ENCODE peak calls at places on chromosomes 3 and 15, in four cellular contexts. One of them, this sample, is unnamed.
A peak's percentile ranks its signal among the peaks of the same experiment; 100 is the strongest.

GRCh38 chr3:15007681-15008141 is 57.4 kb downstream of the MRPS25 start:
- DNase-seq in IMR-90: peak; percentile 97
- DNase-seq in H9: no peak
- DNase-seq in H1: no peak
- DNase-seq in this sample: no peak

GRCh38 chr3:121295966-121296365 is 249.8 kb downstream of the POLQ start:
- DNase-seq in IMR-90: no peak
- DNase-seq in H9: no peak
- DNase-seq in H1: no peak
- DNase-seq in this sample: no peak

GRCh38 chr3:162041622-162042021 is 545.0 kb downstream of the OTOL1 start:
- DNase-seq in H1: no peak
- DNase-seq in H9: peak; percentile 55
- DNase-seq in IMR-90: no peak
- DNase-seq in this sample: peak; percentile 87

GRCh38 chr15:57677206-57677605 is 29.3 kb upstream of the POLR2M start:
- DNase-seq in IMR-90: no peak
- DNase-seq in H1: no peak
- DNase-seq in H9: no peak
- DNase-seq in this sample: no peak

GRCh38 chr3:16810593-16811367 is 74.0 kb upstream of the PLCL2 start:
- DNase-seq in H9: no peak
- DNase-seq in IMR-90: no peak
- DNase-seq in H1: no peak
- DNase-seq in this sample: peak; percentile 14

GRCh38 chr3:33372218-33373081 is 67.8 kb downstream of the UBP1 start:
- DNase-seq in H9: no peak
- DNase-seq in H1: peak; percentile 55
- DNase-seq in IMR-90: peak; percentile 73
- DNase-seq in this sample: peak; percentile 63

GRCh38 chr15:82414536-82415191 is 15.0 kb upstream of the GOLGA6L9 start:
- DNase-seq in H9: no peak
- DNase-seq in H1: no peak
- DNase-seq in IMR-90: peak; percentile 48
- DNase-seq in this sample: no peak

GRCh38 chr15:68210821-68211655 is 5.9 kb upstream of the CALML4 start:
- DNase-seq in H9: peak; percentile 83
- DNase-seq in H1: peak; percentile 96
- DNase-seq in IMR-90: peak; percentile 42
- DNase-seq in this sample: peak; percentile 74

GRCh38 chr3:16350041-16350952 is 85.3 kb downstream of the OXNAD1 start:
- DNase-seq in IMR-90: peak; percentile 88
- DNase-seq in H9: no peak
- DNase-seq in H1: no peak
- DNase-seq in this sample: no peak

GRCh38 chr3:123110953-123111615 is 44.3 kb downstream of the PDIA5 start:
- DNase-seq in H1: no peak
- DNase-seq in IMR-90: no peak
- DNase-seq in H9: no peak
- DNase-seq in this sample: no peak

GRCh38 chr3:105906834-105907233 is 38.0 kb upstream of the CBLB start:
- DNase-seq in IMR-90: peak; percentile 86
- DNase-seq in H1: no peak
- DNase-seq in H9: no peak
- DNase-seq in this sample: no peak

GRCh38 chr15:89333011-89333860 is 1.4 kb downstream of the POLG start:
- DNase-seq in H1: no peak
- DNase-seq in IMR-90: no peak
- DNase-seq in H9: no peak
- DNase-seq in this sample: no peak

GRCh38 chr15:31001702-31002101 is 10.3 kb upstream of the MTMR10 start:
- DNase-seq in H1: no peak
- DNase-seq in IMR-90: no peak
- DNase-seq in H9: no peak
- DNase-seq in this sample: no peak
- H2BK120ac ChIP-seq in H1: no peak overlapping the region
- H2BK120ac ChIP-seq in IMR-90: no peak overlapping the region
- H2BK120ac ChIP-seq in H9: no peak overlapping the region
- H2BK120ac ChIP-seq in this sample: no peak overlapping the region

GRCh38 chr3:28982906-28983305 is 298.0 kb upstream of the RBMS3 start:
- DNase-seq in IMR-90: no peak
- DNase-seq in H9: no peak
- DNase-seq in H1: no peak
- DNase-seq in this sample: no peak

GRCh38 chr3:28980131-28980530 is 300.7 kb upstream of the RBMS3 start:
- DNase-seq in H1: no peak
- DNase-seq in H9: no peak
- DNase-seq in IMR-90: peak; percentile 2
- DNase-seq in this sample: no peak

GRCh38 chr3:28980631-28981030 is 300.2 kb upstream of the RBMS3 start:
- DNase-seq in H9: no peak
- DNase-seq in IMR-90: no peak
- DNase-seq in H1: no peak
- DNase-seq in this sample: no peak

GRCh38 chr3:28973621-28974020 is 307.2 kb upstream of the RBMS3 start:
- DNase-seq in IMR-90: no peak
- DNase-seq in H1: no peak
- DNase-seq in H9: no peak
- DNase-seq in this sample: no peak

DNA sequence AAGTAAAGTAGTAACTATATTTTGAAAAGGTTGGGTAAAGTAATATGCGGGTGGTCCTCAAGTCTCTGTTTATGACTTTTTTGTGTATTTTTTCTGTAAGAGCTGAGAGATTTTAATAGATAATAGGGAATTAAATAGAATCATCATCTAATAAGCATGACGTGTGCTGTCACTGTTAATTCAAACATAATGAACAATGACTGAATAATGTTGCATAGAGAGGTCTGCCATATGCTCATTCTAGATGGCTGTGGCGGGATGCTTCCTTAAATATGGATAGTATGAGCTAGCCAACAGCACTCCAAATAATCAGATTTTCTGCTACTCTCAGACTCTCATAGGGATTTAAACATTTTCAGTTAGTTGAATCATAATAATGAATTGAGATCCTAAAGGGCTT is 302.8 kb upstream of the RBMS3 start:
- DNase-seq in IMR-90: no peak
- DNase-seq in H1: no peak
- DNase-seq in H9: no peak
- DNase-seq in this sample: no peak
- H3K56ac ChIP-seq in IMR-90: no peak overlapping the region
- H3K56ac ChIP-seq in H1: no peak overlapping the region
- H3K56ac ChIP-seq in H9: no peak overlapping the region
- H3K56ac ChIP-seq in this sample: no peak overlapping the region

GRCh38 chr3:112675349-112675748 is 34.4 kb upstream of the CCDC80 start:
- DNase-seq in H9: no peak
- DNase-seq in H1: no peak
- DNase-seq in IMR-90: no peak
- DNase-seq in this sample: no peak
- H2BK120ac ChIP-seq in H9: no peak overlapping the region
- H2BK120ac ChIP-seq in H1: no peak overlapping the region
- H2BK120ac ChIP-seq in IMR-90: peak overlapping the region; percentile 92
- H2BK120ac ChIP-seq in this sample: no peak overlapping the region

DNA sequence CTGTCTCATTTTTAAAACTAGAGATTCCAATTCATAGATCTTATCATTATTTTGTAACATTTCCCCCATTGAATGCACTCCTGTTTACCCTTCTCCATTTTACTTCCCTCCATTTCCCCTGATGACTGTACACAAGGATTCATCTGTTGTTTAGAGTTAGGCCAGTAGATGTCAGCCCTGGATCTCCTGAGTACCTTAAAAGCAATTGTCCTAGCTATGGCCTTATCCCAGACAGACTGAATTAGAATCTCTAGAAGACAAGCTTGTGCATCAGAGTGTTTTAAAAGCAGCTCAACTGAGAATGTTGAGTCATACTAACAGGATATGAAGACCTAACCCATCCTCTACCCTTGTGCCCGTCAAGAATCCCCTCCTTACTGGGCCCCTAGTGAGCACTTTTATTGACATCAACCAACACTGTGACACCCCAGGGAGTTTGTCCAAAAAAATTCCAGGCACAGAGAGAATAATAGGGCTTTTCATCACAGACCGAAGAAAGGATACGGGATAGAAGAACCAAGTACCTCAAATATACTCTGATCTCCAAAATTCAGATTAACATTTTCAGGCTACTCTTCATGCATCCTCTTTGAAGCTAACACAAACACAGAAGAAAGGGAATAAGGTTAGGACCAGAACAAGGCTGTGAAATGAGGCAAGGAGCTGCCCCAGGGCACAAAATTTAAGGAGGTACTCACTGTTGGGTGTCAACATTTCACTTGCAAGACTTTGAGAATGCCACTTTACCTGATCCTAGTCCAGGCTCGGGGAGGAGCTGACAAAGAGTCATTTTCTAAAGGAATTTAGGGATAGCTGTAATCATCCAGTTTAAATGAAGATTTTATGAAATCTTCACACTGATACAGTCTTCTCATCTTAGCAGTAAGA is 17.1 kb downstream of the ZBED2 start:
- DNase-seq in H1: no peak
- DNase-seq in IMR-90: peak; percentile 93
- DNase-seq in H9: no peak
- DNase-seq in this sample: peak; percentile 77
- H3K56ac ChIP-seq in H1: no peak overlapping the region
- H3K56ac ChIP-seq in IMR-90: no peak overlapping the region
- H3K56ac ChIP-seq in H9: no peak overlapping the region
- H3K56ac ChIP-seq in this sample: no peak overlapping the region

GRCh38 chr15:77543159-77543882 is 89.4 kb downstream of the LINGO1 start:
- DNase-seq in H9: peak; percentile 91
- DNase-seq in IMR-90: peak; percentile 78
- DNase-seq in H1: peak; percentile 93
- DNase-seq in this sample: peak; percentile 91
- H2BK120ac ChIP-seq in H9: no peak overlapping the region
- H2BK120ac ChIP-seq in IMR-90: peak overlapping the region; percentile 63
- H2BK120ac ChIP-seq in H1: no peak overlapping the region
- H2BK120ac ChIP-seq in this sample: no peak overlapping the region

GRCh38 chr3:148460686-148461085 is 237.0 kb upstream of the AGTR1 start:
- DNase-seq in H9: no peak
- DNase-seq in IMR-90: no peak
- DNase-seq in H1: no peak
- DNase-seq in this sample: no peak
- H3K56ac ChIP-seq in H9: no peak overlapping the region
- H3K56ac ChIP-seq in IMR-90: no peak overlapping the region
- H3K56ac ChIP-seq in H1: no peak overlapping the region
- H3K56ac ChIP-seq in this sample: no peak overlapping the region

GRCh38 chr3:142224482-142225072 is 808 bp downstream of the GK5 start:
- DNase-seq in H1: no peak
- DNase-seq in H9: no peak
- DNase-seq in IMR-90: no peak
- DNase-seq in this sample: no peak
- H2BK120ac ChIP-seq in H1: no peak overlapping the region
- H2BK120ac ChIP-seq in H9: no peak overlapping the region
- H2BK120ac ChIP-seq in IMR-90: no peak overlapping the region
- H2BK120ac ChIP-seq in this sample: no peak overlapping the region

DNA sequence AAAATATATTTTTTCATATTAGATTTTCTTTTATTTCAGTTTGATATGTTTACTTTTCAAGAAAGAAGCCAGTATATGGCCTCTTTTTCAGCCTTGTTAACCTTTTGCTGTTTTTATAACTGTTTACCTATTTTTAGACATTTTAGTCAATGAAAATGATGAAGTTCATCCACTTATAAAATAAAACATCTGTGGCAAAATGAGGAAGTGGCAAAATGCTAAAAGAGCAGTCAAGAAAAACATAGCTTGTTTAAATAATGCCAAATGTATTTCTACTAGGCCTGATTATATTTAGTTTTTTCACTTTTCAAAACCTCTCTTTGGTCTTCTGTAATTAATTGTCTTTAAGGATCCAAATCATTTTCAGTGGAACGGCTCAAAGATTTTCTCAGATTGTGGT is 21.7 kb downstream of the SAMMSON start:
- DNase-seq in IMR-90: no peak
- DNase-seq in H1: no peak
- DNase-seq in H9: no peak
- DNase-seq in this sample: no peak
- H3K56ac ChIP-seq in IMR-90: no peak overlapping the region
- H3K56ac ChIP-seq in H1: no peak overlapping the region
- H3K56ac ChIP-seq in H9: no peak overlapping the region
- H3K56ac ChIP-seq in this sample: no peak overlapping the region

DNA sequence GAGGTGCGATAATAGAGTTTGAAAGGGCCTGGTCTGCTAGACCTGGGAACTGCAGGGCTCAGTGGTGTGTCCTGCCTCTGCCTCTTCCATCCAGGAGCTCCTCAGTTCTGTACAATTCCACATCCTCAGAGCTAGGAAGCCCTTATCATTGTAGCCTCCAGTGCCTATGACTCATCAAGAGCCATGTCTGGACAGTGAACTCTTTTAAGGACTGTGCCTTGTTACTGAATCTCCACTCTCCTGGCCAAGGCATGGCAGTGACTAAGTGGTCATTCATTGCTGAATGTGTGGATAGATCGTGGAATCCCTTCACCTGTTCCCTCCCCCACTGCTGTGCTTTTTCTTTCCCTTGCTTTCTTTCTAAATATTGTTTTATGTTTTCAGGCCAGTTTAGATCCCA is 2.9 kb downstream of the TIMP4 start:
- DNase-seq in H1: no peak
- DNase-seq in H9: no peak
- DNase-seq in IMR-90: peak; percentile 85
- DNase-seq in this sample: no peak
- H2BK120ac ChIP-seq in H1: no peak overlapping the region
- H2BK120ac ChIP-seq in H9: no peak overlapping the region
- H2BK120ac ChIP-seq in IMR-90: no peak overlapping the region
- H2BK120ac ChIP-seq in this sample: no peak overlapping the region

GRCh38 chr15:93291380-93291779 is 202.4 kb upstream of the RGMA start:
- DNase-seq in H9: no peak
- DNase-seq in IMR-90: no peak
- DNase-seq in H1: no peak
- DNase-seq in this sample: no peak
- H3K56ac ChIP-seq in H9: no peak overlapping the region
- H3K56ac ChIP-seq in IMR-90: no peak overlapping the region
- H3K56ac ChIP-seq in H1: no peak overlapping the region
- H3K56ac ChIP-seq in this sample: no peak overlapping the region

This sample was measured in mesendoderm.